ENCODE peak calls at places on chromosomes 3 and 15, in four cellular contexts. I is K562, T is HepG2, C is GM12878. N is an unnamed sample.

GRCh38 chr3:53140575-53141467 is 10.6 kb upstream of the RFT1 start:
- DNase-seq in C (no peak), T (no peak), I (no peak), N (peak; percentile 18)

GRCh38 chr3:186109897-186110803 is 1.3 kb upstream of the ETV5 start:
- DNase-seq in T (no peak), I (peak; percentile 55), C (no peak), N (no peak)

GRCh38 chr15:72315706-72316370 is 4.1 kb downstream of the CELF6 start:
- DNase-seq in T (no peak), C (no peak), I (no peak), N (no peak)

GRCh38 chr3:31858439-31858838 is 122.6 kb downstream of the OSBPL10 start:
- DNase-seq in T (no peak), I (no peak), C (no peak), N (no peak)

GRCh38 chr3:128322030-128323022 is 144.4 kb downstream of the DNAJB8 start:
- DNase-seq in T (no peak), C (no peak), I (peak; percentile 26), N (peak; percentile 13)

GRCh38 chr3:4741404-4742307 is 237.6 kb upstream of the BHLHE40 start:
- DNase-seq in T (peak; percentile 45), I (peak; percentile 88), C (no peak), N (peak; percentile 97)

GRCh38 chr15:91311986-91312385 is 211.9 kb downstream of the SV2B start:
- DNase-seq in C (no peak), T (no peak), I (no peak), N (no peak)

GRCh38 chr3:183941216-183941615 is 56.5 kb upstream of the PARL start:
- DNase-seq in I (no peak), T (no peak), C (no peak), N (no peak)

GRCh38 chr3:189995129-189995528 is 125.6 kb downstream of the P3H2 start:
- DNase-seq in C (no peak), T (no peak), I (no peak), N (no peak)

GRCh38 chr3:115986555-115987207 is 363.4 kb downstream of the GAP43 start:
- DNase-seq in C (no peak), T (peak; percentile 46), I (peak; percentile 58), N (peak; percentile 46)

GRCh38 chr3:123348471-123349200 is 100.3 kb downstream of the ADCY5 start:
- DNase-seq in C (no peak), I (no peak), T (no peak), N (no peak)

GRCh38 chr15:73965730-73966103 is 26.4 kb downstream of the STOML1 start:
- DNase-seq in I (no peak), C (no peak), T (no peak), N (no peak)

DNA sequence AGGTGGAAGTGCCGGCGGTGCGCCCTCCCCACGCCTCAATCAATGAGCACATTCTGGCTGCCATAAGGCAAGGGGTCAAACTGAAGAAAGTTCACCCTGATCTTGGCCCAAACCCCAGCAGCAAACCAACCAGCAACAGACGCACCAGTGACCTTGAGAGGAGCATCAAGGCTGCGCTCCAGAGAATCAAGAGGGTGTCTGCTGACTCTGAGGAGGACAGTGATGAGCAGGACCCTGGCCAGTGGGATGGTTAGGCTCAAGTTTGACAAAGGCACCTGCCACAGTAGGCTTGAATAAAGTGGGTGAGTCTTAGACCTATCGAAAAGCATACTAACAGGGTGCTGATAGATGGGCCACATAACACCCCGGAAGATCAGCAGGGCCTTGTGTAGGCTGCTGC is 23.9 kb downstream of the WHAMM start:
- DNase-seq in T (no peak), C (no peak), I (no peak), N (no peak)
- TF ChIP-seq SMC3 in T (no peak), C (no peak), I (no peak), N (no peak)

GRCh38 chr3:136120373-136121348 is 75.5 kb downstream of the MSL2 start:
- DNase-seq in C (no peak), T (no peak), I (no peak), N (no peak)
- TF ChIP-seq POLR2AphosphoS2 in C (no peak), T (no peak), I (no peak), N (no peak)

GRCh38 chr3:45381168-45381852 is 7.1 kb upstream of the LARS2 start:
- DNase-seq in C (no peak), I (peak; percentile 24), T (no peak), N (no peak)
- H3K4me3 ChIP-seq in C (no peak overlapping the region), I (no peak overlapping the region), T (no peak overlapping the region), N (no peak overlapping the region)

GRCh38 chr3:45612918-45613602 is 18.5 kb downstream of the LIMD1 start:
- DNase-seq in C (peak; percentile 91), I (no peak), T (no peak), N (no peak)

GRCh38 chr3:45610129-45610528 is 15.6 kb downstream of the LIMD1 start:
- DNase-seq in I (no peak), T (no peak), C (no peak), N (no peak)

GRCh38 chr3:45611619-45612018 is 17.1 kb downstream of the LIMD1 start:
- DNase-seq in T (peak; percentile 61), I (no peak), C (no peak), N (no peak)

GRCh38 chr3:45613781-45614180 is 19.2 kb downstream of the LIMD1 start:
- DNase-seq in T (no peak), I (no peak), C (no peak), N (no peak)

GRCh38 chr3:45612138-45612537 is 17.6 kb downstream of the LIMD1 start:
- DNase-seq in C (no peak), I (no peak), T (no peak), N (no peak)
- TF ChIP-seq SMC3 in C (no peak), I (no peak), T (no peak), N (no peak)

DNA sequence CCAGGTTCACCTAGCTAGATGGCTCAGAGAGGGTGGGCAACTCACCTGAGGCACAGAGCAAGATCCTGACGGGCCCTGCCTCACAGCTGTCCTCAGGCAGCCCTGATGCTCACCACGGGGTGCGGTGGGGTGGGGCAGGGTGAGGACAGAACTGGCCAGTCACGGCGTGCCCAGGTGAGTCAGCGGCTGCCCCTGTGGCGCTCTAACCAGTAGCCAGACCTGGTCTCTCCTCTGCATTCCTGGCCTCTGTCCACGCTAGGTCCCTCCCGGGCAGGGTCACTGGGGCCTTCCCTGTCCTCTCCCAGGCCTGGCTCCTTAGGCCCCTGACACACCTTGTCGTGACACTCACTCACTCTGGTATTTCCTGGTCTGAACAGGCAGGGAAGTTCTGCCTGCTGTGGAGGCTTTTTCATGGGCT is 904 bp downstream of the ALS2CL start:
- DNase-seq in T (no peak), C (no peak), I (no peak), N (peak; percentile 36)
- TF ChIP-seq POLR2AphosphoS2 in T (no peak), C (no peak), I (no peak), N (no peak)

GRCh38 chr3:107106316-107106715 is 270.9 kb upstream of the CCDC54 start:
- DNase-seq in T (no peak), I (no peak), C (no peak), N (peak; percentile 22)
- H3K4me3 ChIP-seq in T (no peak overlapping the region), I (no peak overlapping the region), C (no peak overlapping the region), N (no peak overlapping the region)

DNA sequence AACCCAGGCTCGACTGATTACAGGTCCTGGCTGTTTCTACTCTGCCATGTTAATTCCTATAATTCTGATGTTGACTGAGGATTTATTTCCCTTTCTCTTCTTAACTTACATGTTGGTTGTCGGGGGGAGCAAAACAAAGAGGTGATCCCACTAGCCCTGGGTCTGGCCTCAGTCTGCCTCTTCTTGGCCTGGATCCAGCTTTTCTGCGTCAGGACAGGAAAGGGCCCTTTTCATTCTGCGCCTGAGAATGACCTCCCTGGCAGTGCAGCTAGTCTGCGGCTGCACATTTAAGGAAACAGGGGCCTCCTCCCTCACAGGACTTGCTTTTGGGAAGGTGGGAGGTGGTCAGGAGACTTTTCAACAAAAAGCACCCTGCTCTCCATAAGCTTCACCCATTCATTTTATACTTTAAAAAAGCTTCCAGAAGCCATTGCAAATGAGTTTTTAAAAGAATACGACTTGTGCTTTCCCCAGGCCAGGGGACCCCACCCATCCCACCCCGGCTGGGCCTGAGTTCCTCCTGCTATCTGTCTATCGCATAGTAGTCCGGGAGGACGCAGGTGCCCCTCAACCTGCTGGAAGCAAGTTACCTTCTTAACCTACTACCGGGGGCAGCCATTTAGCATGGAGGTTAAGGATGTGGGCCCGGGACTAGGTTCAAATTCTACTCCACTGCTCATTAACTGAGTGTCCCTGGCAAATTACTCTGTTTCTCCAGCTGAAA is 21.3 kb upstream of the EHD4 start:
- DNase-seq in T (no peak), C (no peak), I (no peak), N (no peak)
- TF ChIP-seq SMC3 in T (no peak), C (no peak), I (no peak), N (no peak)

DNA sequence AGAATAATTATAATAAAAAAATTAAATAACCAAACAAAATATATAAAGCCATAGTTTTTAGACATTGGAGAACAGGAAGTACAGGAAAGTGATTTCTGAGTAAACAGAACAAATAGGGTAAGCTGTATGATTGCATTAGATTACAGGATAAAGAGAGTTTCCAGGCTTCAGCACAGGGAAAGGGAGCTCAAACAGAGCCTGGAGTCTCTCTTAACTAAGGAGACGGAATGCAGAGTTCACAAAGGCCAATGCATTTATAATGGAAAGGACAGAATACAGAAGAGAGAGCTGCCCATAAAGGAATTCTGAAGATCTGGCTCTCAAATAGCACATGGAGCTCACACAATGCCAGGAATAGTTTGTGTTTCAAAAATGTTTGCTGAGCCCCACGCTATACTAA is 42.0 kb upstream of the OTOL1 start:
- DNase-seq in T (no peak), I (no peak), C (no peak), N (no peak)
- TF ChIP-seq POLR2AphosphoS2 in T (no peak), I (no peak), C (no peak), N (no peak)

GRCh38 chr3:48215466-48215865 is 7.8 kb upstream of the CAMP start:
- DNase-seq in I (no peak), C (no peak), T (no peak), N (no peak)
- H3K4me3 ChIP-seq in I (no peak overlapping the region), C (no peak overlapping the region), T (peak overlapping the region; percentile 25), N (no peak overlapping the region)